ENCODE peak calls at places on chromosomes 6 and 20, in six cellular contexts. I is stimulated activated CD4-positive, alpha-beta T cell treated with anti-CD3 and anti-CD28 coated beads, Interleukin-1b, Interleukin-23, amount 100 ng/mL, for 1 hour; N is body of pancreas; B is substantia nigra; D is ELR; K is sciatic nerve. W is an unnamed sample.

GRCh38 chr6:26311385-26312095 is 53.5 kb upstream of the BTN3A2 start:
- DNase-seq in I (no peak), N (peak), B (no peak), D (peak), K (no peak), W (no peak)

GRCh38 chr6:98787401-98787800 is 47.0 kb upstream of the POU3F2 start:
- DNase-seq in I (no peak), N (no peak), B (no peak), D (no peak), K (no peak), W (no peak)

GRCh38 chr6:84350397-84350796 is 123.0 kb upstream of the CEP162 start:
- DNase-seq in I (no peak), N (no peak), B (no peak), D (no peak), K (no peak), W (no peak)

GRCh38 chr6:137241481-137242011 is 22.4 kb upstream of the IFNGR1 start:
- DNase-seq in I (no peak), N (no peak), B (no peak), D (no peak), K (no peak), W (no peak)

GRCh38 chr6:45126033-45126432 is 202.1 kb upstream of the RUNX2 start:
- DNase-seq in I (no peak), N (no peak), B (no peak), D (no peak), K (no peak), W (no peak)

GRCh38 chr20:17570347-17571152 is 675 bp downstream of the DSTN start:
- DNase-seq in I (no peak), N (peak), B (no peak), D (peak), K (peak), W (no peak)

GRCh38 chr6:24545691-24546090 is 50.9 kb downstream of the ALDH5A1 start:
- DNase-seq in I (no peak), N (no peak), B (no peak), D (no peak), K (no peak), W (no peak)

GRCh38 chr6:168093634-168094033 is 14.6 kb upstream of the FRMD1 start:
- DNase-seq in I (no peak), N (no peak), B (no peak), D (no peak), K (no peak), W (no peak)

GRCh38 chr6:157789861-157790260 is 33.2 kb upstream of the SNX9 start:
- DNase-seq in I (no peak), N (no peak), B (no peak), D (no peak), K (no peak), W (no peak)

GRCh38 chr20:63101781-63102719 is 95.3 kb upstream of the BHLHE23 start:
- DNase-seq in I (peak), N (peak), B (no peak), D (peak), K (peak), W (no peak)

GRCh38 chr20:17636523-17637412 is 45.3 kb downstream of the RRBP1 start:
- DNase-seq in I (no peak), N (no peak), B (peak), D (no peak), K (no peak), W (no peak)

GRCh38 chr6:159701413-159701999 is 8.5 kb upstream of the SOD2 start:
- DNase-seq in I (no peak), N (no peak), B (no peak), D (peak), K (no peak), W (no peak)

GRCh38 chr6:73640179-73640750 is 13.5 kb downstream of the SLC17A5 start:
- DNase-seq in I (no peak), N (no peak), B (no peak), D (peak), K (no peak), W (no peak)

GRCh38 chr6:83221302-83221701 is 28.1 kb downstream of the RWDD2A start:
- DNase-seq in I (no peak), N (no peak), B (no peak), D (no peak), K (no peak), W (no peak)

GRCh38 chr20:41247523-41248370 is 69.8 kb downstream of the ZHX3 start:
- DNase-seq in I (no peak), N (no peak), B (no peak), D (no peak), K (no peak), W (no peak)

GRCh38 chr6:33433560-33434191 is 13.8 kb downstream of the SYNGAP1 start:
- DNase-seq in I (no peak), N (no peak), B (no peak), D (no peak), K (no peak), W (no peak)

GRCh38 chr6:170090561-170090960 is 200.3 kb downstream of the DLL1 start:
- DNase-seq in I (no peak), N (peak), B (no peak), D (no peak), K (peak), W (no peak)

GRCh38 chr6:7035837-7036249 is 71.9 kb upstream of the RREB1 start:
- DNase-seq in I (no peak), N (no peak), B (no peak), D (no peak), K (no peak), W (no peak)

GRCh38 chr6:126127662-126128061 is 141.3 kb downstream of the TRMT11 start:
- DNase-seq in I (no peak), N (no peak), B (no peak), D (peak), K (no peak), W (no peak)

GRCh38 chr20:58634818-58635665 is 16.0 kb upstream of the STX16 start:
- DNase-seq in I (no peak), N (no peak), B (no peak), D (peak), K (peak), W (no peak)

GRCh38 chr6:35967059-35967769 is 46.3 kb upstream of the SRPK1 start:
- DNase-seq in I (no peak), N (no peak), B (no peak), D (no peak), K (no peak), W (no peak)

GRCh38 chr6:37698264-37699137 is 818 bp upstream of the MDGA1 start:
- DNase-seq in I (peak), N (peak), B (no peak), D (peak), K (peak), W (no peak)

GRCh38 chr6:107293421-107293820 is 165.9 kb downstream of the PDSS2 start:
- DNase-seq in I (no peak), N (no peak), B (no peak), D (no peak), K (no peak), W (no peak)

GRCh38 chr20:20277772-20278382 is 90.0 kb upstream of the INSM1 start:
- DNase-seq in I (no peak), N (no peak), B (no peak), D (no peak), K (no peak), W (no peak)

GRCh38 chr6:108737594-108738546 is 110.4 kb upstream of the ARMC2 start:
- DNase-seq in I (no peak), N (no peak), B (no peak), D (peak), K (no peak), W (no peak)

GRCh38 chr6:95133578-95133977 is 443.8 kb upstream of the MANEA start:
- DNase-seq in I (no peak), N (no peak), B (no peak), D (no peak), K (no peak), W (no peak)

GRCh38 chr6:81938991-81939773 is 186.7 kb upstream of the TENT5A start:
- DNase-seq in I (no peak), N (no peak), B (no peak), D (peak), K (no peak), W (no peak)

GRCh38 chr6:1554881-1555569 is 54.7 kb upstream of the FOXC1 start:
- DNase-seq in I (peak), N (peak), B (peak), D (peak), K (peak), W (no peak)

GRCh38 chr6:55320691-55321086 is 6.6 kb upstream of the GFRAL start:
- DNase-seq in I (no peak), N (no peak), B (no peak), D (peak), K (no peak), W (no peak)

GRCh38 chr20:371755-372542 is 8.6 kb upstream of the TRIB3 start:
- DNase-seq in I (no peak), N (peak), B (no peak), D (peak), K (peak), W (no peak)

GRCh38 chr6:37024665-37025337 is 19.3 kb downstream of the FGD2 start:
- DNase-seq in I (no peak), N (peak), B (no peak), D (peak), K (no peak), W (no peak)